ENCODE peak calls at places on chromosomes 1 and 21, in four cellular contexts. F, Z, A and C are unnamed samples.
A peak's percentile ranks its signal among the peaks of the same experiment; 100 is the strongest.

GRCh38 chr1:169307176-169307575 is 60.4 kb downstream of the NME7 start:
- DNase-seq in Z (no peak), A (no peak), F (no peak), C (no peak)

GRCh38 chr1:90850181-90850924 is 133.3 kb upstream of the BARHL2 start:
- DNase-seq in A (peak; percentile 29), Z (no peak), F (no peak), C (peak; percentile 63)

GRCh38 chr1:60747321-60747720 is 335.0 kb upstream of the NFIA start:
- DNase-seq in A (no peak), Z (no peak), F (no peak), C (no peak)

GRCh38 chr1:234593109-234593508 is 16.9 kb downstream of the IRF2BP2 start:
- DNase-seq in A (no peak), F (no peak), Z (no peak), C (no peak)

GRCh38 chr1:147669475-147670318 is 627 bp downstream of the ACP6 start:
- DNase-seq in Z (peak; percentile 29), F (peak; percentile 29), A (peak; percentile 39), C (peak; percentile 76)

GRCh38 chr1:188763541-188763940 is 1714.1 kb downstream of the BRINP3 start:
- DNase-seq in A (no peak), F (no peak), Z (no peak), C (no peak)

GRCh38 chr1:228791782-228792181 is 56.5 kb downstream of the RHOU start:
- DNase-seq in Z (no peak), F (no peak), A (no peak), C (no peak)

GRCh38 chr1:100229681-100230443 is 19.8 kb downstream of the DBT start:
- DNase-seq in F (no peak), A (no peak), Z (no peak), C (no peak)

GRCh38 chr1:57976218-57976617 is 552.4 kb upstream of the DAB1 start:
- DNase-seq in Z (no peak), A (no peak), F (no peak), C (peak; percentile 23)

GRCh38 chr1:219416598-219417238 is 196.2 kb downstream of the ZC3H11B start:
- DNase-seq in Z (peak; percentile 7), F (no peak), A (peak; percentile 47), C (peak; percentile 44)

GRCh38 chr1:56355422-56355821 is 223.9 kb downstream of the PLPP3 start:
- DNase-seq in A (no peak), F (no peak), Z (no peak), C (no peak)

GRCh38 chr21:43961382-43961909 is 50.7 kb upstream of the TRAPPC10 start:
- DNase-seq in F (no peak), A (no peak), Z (no peak), C (no peak)

GRCh38 chr21:39125752-39126485 is 57.3 kb downstream of the PSMG1 start:
- DNase-seq in Z (no peak), F (no peak), A (peak; percentile 80), C (peak; percentile 70)

GRCh38 chr1:168343566-168343965 is 62.9 kb downstream of the TBX19 start:
- DNase-seq in F (no peak), A (peak; percentile 23), Z (no peak), C (no peak)

GRCh38 chr1:193614275-193614674 is 427.9 kb upstream of the B3GALT2 start:
- DNase-seq in A (no peak), F (no peak), Z (no peak), C (no peak)

GRCh38 chr1:193609592-193609991 is 423.2 kb upstream of the B3GALT2 start:
- DNase-seq in F (no peak), A (no peak), Z (no peak), C (no peak)

GRCh38 chr1:193614817-193615216 is 428.4 kb upstream of the B3GALT2 start:
- DNase-seq in F (no peak), A (no peak), Z (no peak), C (no peak)
- TF ChIP-seq TAF1 in F (no peak), A (no peak), Z (no peak), C (no peak)

GRCh38 chr1:7902478-7903084 is 38.1 kb downstream of the TNFRSF9 start:
- DNase-seq in A (peak; percentile 27), Z (peak; percentile 49), F (peak; percentile 44), C (peak; percentile 80)

GRCh38 chr1:7896994-7897393 is 43.6 kb downstream of the TNFRSF9 start:
- DNase-seq in Z (no peak), F (no peak), A (no peak), C (no peak)

GRCh38 chr1:7905262-7905661 is 35.4 kb downstream of the TNFRSF9 start:
- DNase-seq in F (no peak), A (no peak), Z (no peak), C (no peak)

GRCh38 chr1:7898962-7899361 is 41.7 kb downstream of the TNFRSF9 start:
- DNase-seq in F (no peak), A (no peak), Z (no peak), C (no peak)

DNA sequence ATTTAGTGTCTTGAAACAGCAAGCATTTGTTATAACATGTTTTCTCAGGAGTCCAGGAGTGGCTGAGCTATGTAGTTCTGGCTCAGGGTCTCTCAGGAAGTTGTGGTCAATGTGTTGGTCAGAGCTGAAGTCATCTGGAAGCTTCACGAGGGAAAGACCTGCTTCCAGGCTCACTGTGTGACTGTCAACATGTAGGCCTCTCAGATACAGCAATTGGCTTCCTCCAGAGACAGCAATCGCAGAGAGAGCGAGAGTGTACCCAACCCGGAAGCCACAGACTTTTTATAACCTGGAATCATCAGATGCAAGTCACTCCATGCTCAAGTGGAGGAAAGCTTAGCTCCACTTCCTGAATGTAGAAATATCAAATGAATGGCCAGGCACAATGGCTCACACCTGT is 40.9 kb downstream of the TNFRSF9 start:
- DNase-seq in Z (no peak), A (no peak), F (no peak), C (no peak)
- TF ChIP-seq TAF1 in Z (no peak), A (no peak), F (no peak), C (no peak)

GRCh38 chr1:1230656-1231399 is 973 bp downstream of the SDF4 start:
- DNase-seq in F (no peak), A (peak; percentile 60), Z (no peak), C (peak; percentile 75)
- TF ChIP-seq TAF1 in F (no peak), A (no peak), Z (no peak), C (no peak)

DNA sequence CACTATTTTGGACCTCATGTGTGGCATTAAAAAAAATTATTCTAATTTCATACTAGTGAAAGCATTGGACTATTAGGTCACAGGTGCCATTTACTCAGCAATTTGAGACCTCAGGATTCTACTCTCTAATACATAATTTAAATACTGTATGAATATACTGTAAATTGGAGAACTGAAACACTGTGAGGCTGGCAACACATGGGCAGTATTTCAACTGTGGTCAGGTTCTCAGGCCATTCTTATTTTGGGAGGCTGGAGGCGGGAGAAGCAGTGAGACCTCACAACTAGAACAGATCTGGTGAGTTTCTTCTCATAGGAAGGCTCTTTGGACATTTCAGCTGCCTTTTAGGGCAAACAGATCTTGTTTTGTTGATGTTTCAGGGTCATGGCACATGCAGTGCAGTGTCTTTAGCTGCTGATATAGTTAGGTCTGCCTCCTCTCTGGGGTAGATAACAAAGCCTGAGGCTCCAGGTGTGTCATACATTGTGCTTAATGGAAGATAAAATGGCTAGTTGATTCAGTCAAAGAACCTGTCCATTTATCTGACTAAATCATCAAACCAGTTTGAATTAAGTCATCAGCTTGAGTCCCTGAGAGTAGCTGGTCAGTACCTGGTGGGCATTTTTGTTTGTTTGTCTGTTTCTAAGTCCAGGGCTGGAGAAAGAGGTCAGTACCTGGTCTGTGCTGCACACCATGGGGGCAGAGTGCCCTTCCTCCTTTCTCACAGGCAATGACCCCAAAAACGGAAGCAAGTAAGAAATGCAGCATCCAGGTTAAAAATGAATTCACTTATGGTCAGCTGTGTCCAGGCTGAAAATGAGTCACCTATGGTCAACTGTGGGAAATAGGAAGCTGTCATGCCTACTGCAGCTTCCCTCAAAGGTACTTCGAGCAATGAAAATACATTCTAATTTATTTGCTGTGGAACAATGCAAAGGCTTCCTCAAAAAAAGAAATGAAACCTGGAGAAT is 216.2 kb downstream of the SDCCAG8 start:
- DNase-seq in A (no peak), Z (no peak), F (no peak), C (no peak)
- TF ChIP-seq TAF1 in A (no peak), Z (no peak), F (no peak), C (no peak)